ENCODE peak calls at places on chromosomes 12 and 14, in four cellular contexts. One of them, this sample, is unnamed.

GRCh38 chr12:52307836-52308806 is 13.1 kb downstream of the KRT83 start:
- DNase-seq in IMR-90: peak; percentile 11
- DNase-seq in H9: peak; percentile 84
- DNase-seq in H1: peak; percentile 83
- DNase-seq in this sample: peak; percentile 77

GRCh38 chr14:68173227-68173972 is 353.8 kb downstream of the RAD51B start:
- DNase-seq in IMR-90: peak; percentile 84
- DNase-seq in H9: no peak
- DNase-seq in H1: no peak
- DNase-seq in this sample: no peak

GRCh38 chr12:10082057-10082874 is 16.5 kb downstream of the CLEC1A start:
- DNase-seq in IMR-90: no peak
- DNase-seq in H9: no peak
- DNase-seq in H1: no peak
- DNase-seq in this sample: no peak

GRCh38 chr12:11508699-11509098 is 113.3 kb upstream of the PRB2 start:
- DNase-seq in IMR-90: peak; percentile 45
- DNase-seq in H9: peak; percentile 54
- DNase-seq in H1: no peak
- DNase-seq in this sample: peak; percentile 67

GRCh38 chr14:30165255-30165654 is 237.6 kb upstream of the PRKD1 start:
- DNase-seq in IMR-90: no peak
- DNase-seq in H9: no peak
- DNase-seq in H1: no peak
- DNase-seq in this sample: no peak

GRCh38 chr12:46364777-46365580 is 7.6 kb downstream of the SLC38A2 start:
- DNase-seq in IMR-90: peak; percentile 85
- DNase-seq in H9: no peak
- DNase-seq in H1: no peak
- DNase-seq in this sample: no peak

GRCh38 chr12:45232771-45233372 is 17.0 kb downstream of the ANO6 start:
- DNase-seq in IMR-90: peak; percentile 98
- DNase-seq in H9: peak; percentile 70
- DNase-seq in H1: no peak
- DNase-seq in this sample: peak; percentile 91

GRCh38 chr12:107329569-107330324 is 236.4 kb upstream of the CRY1 start:
- DNase-seq in IMR-90: peak; percentile 43
- DNase-seq in H9: no peak
- DNase-seq in H1: no peak
- DNase-seq in this sample: no peak

GRCh38 chr14:75487155-75487671 is 35.1 kb upstream of the BATF start:
- DNase-seq in IMR-90: no peak
- DNase-seq in H9: no peak
- DNase-seq in H1: peak; percentile 31
- DNase-seq in this sample: peak; percentile 48

GRCh38 chr14:89648510-89648909 is 231.5 kb upstream of the FOXN3 start:
- DNase-seq in IMR-90: no peak
- DNase-seq in H9: no peak
- DNase-seq in H1: no peak
- DNase-seq in this sample: no peak

GRCh38 chr14:89651805-89652204 is 234.8 kb upstream of the FOXN3 start:
- DNase-seq in IMR-90: no peak
- DNase-seq in H9: no peak
- DNase-seq in H1: no peak
- DNase-seq in this sample: peak; percentile 36

GRCh38 chr14:89648924-89649323 is 231.9 kb upstream of the FOXN3 start:
- DNase-seq in IMR-90: no peak
- DNase-seq in H9: no peak
- DNase-seq in H1: no peak
- DNase-seq in this sample: no peak

GRCh38 chr14:89652352-89652751 is 235.3 kb upstream of the FOXN3 start:
- DNase-seq in IMR-90: no peak
- DNase-seq in H9: no peak
- DNase-seq in H1: no peak
- DNase-seq in this sample: no peak

GRCh38 chr14:89650077-89650978 is 233.3 kb upstream of the FOXN3 start:
- DNase-seq in IMR-90: no peak
- DNase-seq in H9: no peak
- DNase-seq in H1: no peak
- DNase-seq in this sample: no peak
- H2BK5ac ChIP-seq in IMR-90: no peak overlapping the region
- H2BK5ac ChIP-seq in H9: no peak overlapping the region
- H2BK5ac ChIP-seq in H1: no peak overlapping the region
- H2BK5ac ChIP-seq in this sample: no peak overlapping the region

GRCh38 chr14:91277546-91278382 is 33.3 kb upstream of the GPR68 start:
- DNase-seq in IMR-90: no peak
- DNase-seq in H9: no peak
- DNase-seq in H1: no peak
- DNase-seq in this sample: no peak
- H3K56ac ChIP-seq in IMR-90: no peak overlapping the region
- H3K56ac ChIP-seq in H9: no peak overlapping the region
- H3K56ac ChIP-seq in H1: no peak overlapping the region
- H3K56ac ChIP-seq in this sample: no peak overlapping the region

GRCh38 chr12:14841761-14842160 is 1.6 kb downstream of the ART4 start:
- DNase-seq in IMR-90: peak; percentile 54
- DNase-seq in H9: no peak
- DNase-seq in H1: no peak
- DNase-seq in this sample: peak; percentile 64
- H2BK5ac ChIP-seq in IMR-90: peak overlapping the region; percentile 74
- H2BK5ac ChIP-seq in H9: no peak overlapping the region
- H2BK5ac ChIP-seq in H1: no peak overlapping the region
- H2BK5ac ChIP-seq in this sample: no peak overlapping the region

GRCh38 chr12:16358896-16359295 is 11.5 kb downstream of the MGST1 start:
- DNase-seq in IMR-90: peak; percentile 34
- DNase-seq in H9: no peak
- DNase-seq in H1: no peak
- DNase-seq in this sample: no peak
- H3K56ac ChIP-seq in IMR-90: no peak overlapping the region
- H3K56ac ChIP-seq in H9: no peak overlapping the region
- H3K56ac ChIP-seq in H1: no peak overlapping the region
- H3K56ac ChIP-seq in this sample: no peak overlapping the region

DNA sequence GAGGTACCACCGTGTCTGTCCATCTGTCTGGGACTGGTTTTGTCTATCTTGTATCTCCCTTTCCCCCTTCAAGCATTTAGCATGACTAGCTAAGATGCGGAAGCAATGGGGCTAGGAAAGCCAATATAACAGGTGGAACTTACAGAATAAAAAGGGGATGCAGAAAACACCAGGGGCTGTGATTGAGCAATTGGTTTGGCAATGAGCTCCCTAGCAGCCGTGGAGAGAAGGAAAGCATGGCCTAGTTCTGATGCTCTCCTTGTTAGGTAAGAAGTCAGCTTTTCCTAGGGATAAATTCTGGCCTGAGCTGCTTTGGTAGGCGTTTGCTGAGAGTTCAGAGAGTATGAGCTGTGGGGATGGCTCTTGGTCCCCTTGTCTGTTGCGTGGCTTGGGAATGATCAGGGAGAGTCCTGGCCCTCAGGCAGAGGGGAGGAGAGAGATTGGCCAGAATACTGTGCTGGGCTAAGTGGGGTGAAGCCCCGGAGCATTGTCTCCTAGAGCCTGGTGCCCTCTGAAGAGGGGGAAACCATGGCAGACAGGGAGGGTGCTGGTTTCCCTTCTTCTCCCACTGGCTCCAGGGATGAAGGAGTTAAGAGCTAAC is 7.1 kb downstream of the SETD1B start:
- DNase-seq in IMR-90: no peak
- DNase-seq in H9: no peak
- DNase-seq in H1: no peak
- DNase-seq in this sample: no peak
- H2BK5ac ChIP-seq in IMR-90: peak overlapping the region; percentile 53
- H2BK5ac ChIP-seq in H9: no peak overlapping the region
- H2BK5ac ChIP-seq in H1: peak overlapping the region; percentile 64
- H2BK5ac ChIP-seq in this sample: peak overlapping the region; percentile 72

DNA sequence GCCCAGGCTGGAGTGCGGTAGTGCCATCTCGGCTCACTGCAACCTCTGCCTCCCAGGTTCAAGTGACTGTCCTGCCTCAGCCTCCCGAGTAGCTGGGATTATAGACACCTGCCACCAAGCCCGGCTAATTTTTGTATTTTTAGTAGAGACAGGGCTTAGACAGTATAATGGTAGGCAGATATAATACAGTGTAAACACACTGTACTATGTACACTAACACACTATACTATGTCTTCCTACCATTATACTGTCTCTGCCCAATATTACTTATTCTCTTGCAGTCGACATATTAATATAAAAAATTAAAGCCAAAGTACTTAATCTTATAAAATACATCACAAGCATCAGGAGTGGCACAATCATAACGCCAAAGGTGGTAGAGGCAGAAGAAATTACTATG is 15.0 kb downstream of the DTD2 start:
- DNase-seq in IMR-90: no peak
- DNase-seq in H9: no peak
- DNase-seq in H1: no peak
- DNase-seq in this sample: no peak
- H3K56ac ChIP-seq in IMR-90: no peak overlapping the region
- H3K56ac ChIP-seq in H9: no peak overlapping the region
- H3K56ac ChIP-seq in H1: no peak overlapping the region
- H3K56ac ChIP-seq in this sample: no peak overlapping the region

GRCh38 chr12:124679047-124679446 is 111.6 kb upstream of the NCOR2 start:
- DNase-seq in IMR-90: no peak
- DNase-seq in H9: no peak
- DNase-seq in H1: no peak
- DNase-seq in this sample: no peak

GRCh38 chr12:124679533-124680371 is 112.3 kb upstream of the NCOR2 start:
- DNase-seq in IMR-90: no peak
- DNase-seq in H9: no peak
- DNase-seq in H1: no peak
- DNase-seq in this sample: no peak

GRCh38 chr12:124682425-124683329 is 115.3 kb upstream of the NCOR2 start:
- DNase-seq in IMR-90: no peak
- DNase-seq in H9: no peak
- DNase-seq in H1: no peak
- DNase-seq in this sample: no peak

GRCh38 chr12:124681779-124682391 is 114.5 kb upstream of the NCOR2 start:
- DNase-seq in IMR-90: peak; percentile 95
- DNase-seq in H9: no peak
- DNase-seq in H1: no peak
- DNase-seq in this sample: peak; percentile 59

GRCh38 chr12:124680863-124681778 is 113.7 kb upstream of the NCOR2 start:
- DNase-seq in IMR-90: peak; percentile 95
- DNase-seq in H9: peak; percentile 74
- DNase-seq in H1: no peak
- DNase-seq in this sample: peak; percentile 95
- H2BK5ac ChIP-seq in IMR-90: peak overlapping the region; percentile 58
- H2BK5ac ChIP-seq in H9: no peak overlapping the region
- H2BK5ac ChIP-seq in H1: peak overlapping the region; percentile 22
- H2BK5ac ChIP-seq in this sample: no peak overlapping the region

This sample was measured in mesendoderm.